ENCODE peak calls at places on chromosomes 5 and 9, in five cellular contexts. W is T follicular helper cell, Q is lower lobe of right lung, Y is GM13976, U is T-helper 9 cell. K is an unnamed sample.

GRCh38 chr9:136840877-136841645 is 1.2 kb upstream of the AJM1 start:
- DNase-seq in Y (no peak), Q (no peak), U (no peak), W (no peak), K (no peak)

GRCh38 chr9:136611606-136612005 is 51.1 kb upstream of the EGFL7 start:
- DNase-seq in Y (no peak), W (no peak), Q (no peak), U (no peak), K (no peak)

GRCh38 chr5:151110992-151111391 is 30.2 kb upstream of the TNIP1 start:
- DNase-seq in Q (no peak), Y (no peak), W (no peak), U (no peak), K (no peak)

GRCh38 chr9:124306098-124306735 is 48.5 kb downstream of the NEK6 start:
- DNase-seq in W (no peak), U (no peak), Q (no peak), Y (no peak), K (peak; percentile 64)

GRCh38 chr5:14319102-14319501 is 176.0 kb downstream of the TRIO start:
- DNase-seq in U (no peak), Y (no peak), W (no peak), Q (no peak), K (no peak)

GRCh38 chr5:125486634-125487033 is 740.2 kb upstream of the ZNF608 start:
- DNase-seq in Y (no peak), Q (no peak), W (no peak), U (no peak), K (peak; percentile 76)

GRCh38 chr5:56516936-56517521 is 283.9 kb upstream of the ANKRD55 start:
- DNase-seq in W (no peak), Y (no peak), Q (no peak), U (no peak), K (no peak)

GRCh38 chr9:86892576-86892975 is 54.7 kb downstream of the GAS1 start:
- DNase-seq in Q (no peak), W (no peak), Y (no peak), U (no peak), K (no peak)

GRCh38 chr9:113912816-113913215 is 36.7 kb downstream of the ZNF618 start:
- DNase-seq in W (no peak), U (no peak), Y (no peak), Q (no peak), K (no peak)

GRCh38 chr5:179866241-179867078 is 7.8 kb upstream of the MRNIP start:
- DNase-seq in U (no peak), Y (no peak), Q (no peak), W (no peak), K (no peak)

GRCh38 chr9:137461663-137462395 is 2.7 kb upstream of the NSMF start:
- DNase-seq in Y (peak; percentile 92), W (peak; percentile 51), Q (peak; percentile 78), U (peak; percentile 57), K (no peak)

GRCh38 chr9:133990366-133991210 is 1.5 kb downstream of the VAV2 start:
- DNase-seq in Q (peak; percentile 55), W (no peak), Y (no peak), U (no peak), K (peak; percentile 77)

GRCh38 chr9:124795881-124796415 is 19.0 kb downstream of the OLFML2A start:
- DNase-seq in Q (no peak), W (no peak), Y (no peak), U (no peak), K (no peak)

GRCh38 chr5:80125962-80126480 is 90.9 kb downstream of the THBS4 start:
- DNase-seq in W (no peak), Y (peak; percentile 44), U (no peak), Q (no peak), K (peak; percentile 73)

GRCh38 chr5:82692826-82693225 is 384.4 kb downstream of the TMEM167A start:
- DNase-seq in Y (no peak), Q (no peak), W (no peak), U (no peak), K (no peak)

GRCh38 chr5:40838076-40838475 is 3.1 kb upstream of the RPL37 start:
- DNase-seq in Q (no peak), Y (no peak), W (no peak), U (no peak), K (no peak)

GRCh38 chr9:91391426-91392217 is 29.9 kb upstream of the AUH start:
- DNase-seq in Y (no peak), W (no peak), Q (no peak), U (no peak), K (no peak)

GRCh38 chr5:104347119-104347708 is 784.6 kb upstream of the NUDT12 start:
- DNase-seq in Q (no peak), Y (no peak), U (no peak), W (no peak), K (no peak)

GRCh38 chr5:15717002-15717401 is 217.0 kb downstream of the FBXL7 start:
- DNase-seq in Q (no peak), W (no peak), Y (no peak), U (no peak), K (no peak)

GRCh38 chr9:76542360-76542759 is 83.4 kb downstream of the GCNT1 start:
- DNase-seq in Q (no peak), Y (no peak), W (no peak), U (no peak), K (no peak)

GRCh38 chr9:94912700-94913249 is 186.3 kb downstream of the AOPEP start:
- DNase-seq in W (no peak), U (no peak), Q (no peak), Y (no peak), K (peak; percentile 85)

GRCh38 chr9:37035472-37036236 is 1.6 kb upstream of the PAX5 start:
- DNase-seq in Q (no peak), U (no peak), Y (peak; percentile 46), W (no peak), K (no peak)

GRCh38 chr5:133387091-133387490 is 225.2 kb downstream of the FSTL4 start:
- DNase-seq in Q (no peak), U (no peak), W (no peak), Y (no peak), K (peak; percentile 30)

GRCh38 chr5:66986009-66986408 is 210.6 kb downstream of the CD180 start:
- DNase-seq in U (no peak), W (no peak), Q (no peak), Y (no peak), K (no peak)

GRCh38 chr5:76794871-76795270 is 24.0 kb upstream of the F2RL1 start:
- DNase-seq in Q (no peak), U (no peak), Y (no peak), W (no peak), K (no peak)

GRCh38 chr9:70534058-70534457 is 119.6 kb upstream of the KLF9 start:
- DNase-seq in U (no peak), Y (no peak), Q (no peak), W (no peak), K (peak; percentile 20)

GRCh38 chr5:91706785-91707520 is 323.8 kb upstream of the ARRDC3 start:
- DNase-seq in U (no peak), Q (no peak), W (no peak), Y (no peak), K (no peak)

GRCh38 chr9:133714606-133715294 is 23.4 kb downstream of the SARDH start:
- DNase-seq in W (no peak), U (no peak), Q (peak; percentile 45), Y (no peak), K (peak; percentile 96)

GRCh38 chr5:83827111-83827541 is 106.5 kb upstream of the HAPLN1 start:
- DNase-seq in Q (no peak), U (no peak), W (no peak), Y (no peak), K (no peak)

GRCh38 chr5:53087596-53087995 is 22.0 kb downstream of the MOCS2 start:
- DNase-seq in U (no peak), Y (no peak), Q (no peak), W (no peak), K (no peak)